ENCODE peak calls at places on chromosomes 11 and 22, in four cellular contexts. A, E, I and J are unnamed samples.

GRCh38 chr11:68215087-68215445 is 2.0 kb upstream of the KMT5B start:
- DNase-seq in A (no peak), I (no peak), E (no peak), J (no peak)

GRCh38 chr11:102451693-102452460 is 688 bp downstream of the TMEM123 start:
- DNase-seq in E (peak), I (no peak), A (peak), J (peak)

GRCh38 chr22:38298312-38299000 is 18.8 kb downstream of the CSNK1E start:
- DNase-seq in E (peak), A (no peak), I (no peak), J (peak)

GRCh38 chr11:67117667-67118058 is 1.4 kb upstream of the KDM2A start:
- DNase-seq in E (no peak), I (no peak), A (peak), J (no peak)

GRCh38 chr22:31790240-31790639 is 36.4 kb downstream of the DEPDC5 start:
- DNase-seq in E (no peak), I (no peak), A (no peak), J (no peak)

GRCh38 chr11:59899532-59899931 is 20.9 kb downstream of the OOSP3 start:
- DNase-seq in I (no peak), E (no peak), A (no peak), J (no peak)

GRCh38 chr22:39253427-39254070 is 8.8 kb upstream of the PDGFB start:
- DNase-seq in A (no peak), I (peak), E (peak), J (no peak)

GRCh38 chr11:120682866-120683265 is 171.3 kb downstream of the GRIK4 start:
- DNase-seq in E (peak), A (no peak), I (peak), J (no peak)

GRCh38 chr11:70270877-70271634 is 566 bp downstream of the PPFIA1 start:
- DNase-seq in A (peak), I (peak), E (peak), J (peak)

GRCh38 chr11:128467610-128468041 is 119.7 kb downstream of the ETS1 start:
- DNase-seq in E (peak), A (no peak), I (peak), J (no peak)

GRCh38 chr22:16131918-16132317 is 442.1 kb downstream of the POTEH start:
- DNase-seq in A (no peak), E (no peak), I (no peak), J (no peak)

GRCh38 chr11:65658174-65659021 is 4.3 kb downstream of the RELA start:
- DNase-seq in I (no peak), A (no peak), E (no peak), J (no peak)

GRCh38 chr11:32331792-32332191 is 103.5 kb downstream of the WT1 start:
- DNase-seq in E (no peak), A (no peak), I (no peak), J (no peak)

GRCh38 chr11:129013737-129014475 is 71.2 kb upstream of the TP53AIP1 start:
- DNase-seq in E (no peak), A (no peak), I (no peak), J (no peak)

GRCh38 chr11:124069429-124070401 is 28.6 kb upstream of the OR10G7 start:
- DNase-seq in A (peak), I (no peak), E (peak), J (peak)

GRCh38 chr22:37373451-37373850 is 53.8 kb downstream of the ELFN2 start:
- DNase-seq in I (no peak), A (no peak), E (no peak), J (no peak)

DNA sequence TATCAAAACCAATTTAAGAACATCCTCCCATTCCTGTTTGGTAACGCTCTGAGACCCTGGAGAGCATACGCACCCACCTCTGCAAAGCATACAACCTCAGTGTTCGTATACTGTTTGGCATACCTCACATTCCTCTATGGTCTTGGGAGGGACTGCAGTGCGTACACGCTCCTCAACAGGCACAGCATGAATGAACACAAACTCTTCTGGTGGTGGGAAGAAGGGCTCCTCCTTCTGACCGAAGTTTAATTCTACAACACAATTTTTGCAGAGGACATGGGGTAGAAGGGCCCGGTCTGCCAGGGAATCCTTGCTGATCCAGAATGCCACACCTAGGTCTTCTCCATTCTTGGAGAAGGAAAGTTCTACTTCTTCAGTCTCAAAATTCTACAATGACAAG is 5.3 kb downstream of the HNRNPUL2 start:
- DNase-seq in A (no peak), I (no peak), E (peak), J (no peak)
- TF ChIP-seq CTCF in A (no peak), I (peak), E (no peak), J (peak)

DNA sequence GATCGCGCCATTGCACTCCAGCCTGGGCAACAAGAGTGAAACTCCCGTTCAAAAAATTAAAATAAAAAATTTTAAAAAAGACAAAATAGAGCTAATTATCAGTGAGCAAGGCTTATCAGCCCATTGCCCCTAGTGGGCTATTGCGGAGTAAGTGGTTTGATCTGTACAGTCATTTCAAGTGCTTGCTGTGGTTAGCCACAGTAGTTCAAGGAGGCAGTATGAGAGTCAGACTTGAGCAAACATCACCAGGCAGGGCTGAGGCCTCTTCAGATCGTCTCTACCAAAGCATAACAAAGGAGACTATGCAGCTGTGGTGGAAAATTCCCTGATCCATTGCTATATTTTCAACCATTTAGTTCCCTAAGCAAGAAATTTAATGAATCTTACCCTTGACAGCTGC is 4.3 kb upstream of the SBF2 start:
- DNase-seq in E (peak), I (peak), A (no peak), J (no peak)
- TF ChIP-seq CTCF in E (peak), I (peak), A (no peak), J (no peak)

DNA sequence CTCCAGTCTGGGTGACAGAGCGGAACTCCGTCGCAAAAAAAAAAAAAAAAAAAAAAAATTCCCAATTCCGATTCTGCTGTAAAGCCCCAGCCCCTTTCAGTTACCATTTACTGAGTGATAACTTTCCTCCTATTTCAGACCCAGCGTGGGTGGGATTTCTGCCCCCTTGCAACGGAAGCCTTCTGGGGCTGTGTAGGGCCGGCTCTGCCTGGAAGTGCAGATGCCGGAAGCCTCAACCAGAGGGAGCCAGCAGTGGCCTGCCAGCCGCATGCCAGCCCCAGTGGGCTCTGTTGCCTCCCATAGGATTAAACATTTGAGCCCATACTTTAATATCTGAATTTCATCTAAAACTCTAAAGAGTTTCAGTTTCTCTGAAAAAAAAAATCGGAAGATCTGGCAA is 60.0 kb upstream of the NUP50 start:
- DNase-seq in A (no peak), E (no peak), I (no peak), J (no peak)
- TF ChIP-seq CTCF in A (no peak), E (peak), I (peak), J (no peak)

GRCh38 chr22:50266994-50267393 is 3.2 kb downstream of the MAPK11 start:
- DNase-seq in E (no peak), A (no peak), I (no peak), J (no peak)

GRCh38 chr22:50270302-50271010 is at the start of gene MAPK11:
- DNase-seq in E (peak), I (no peak), A (peak), J (peak)

GRCh38 chr22:50268655-50269113 is 1.5 kb downstream of the MAPK11 start:
- DNase-seq in E (no peak), I (no peak), A (no peak), J (no peak)

GRCh38 chr22:50269573-50270301 is 443 bp downstream of the MAPK11 start:
- DNase-seq in A (no peak), I (no peak), E (peak), J (no peak)

GRCh38 chr22:50267591-50268390 is 2.4 kb downstream of the MAPK11 start:
- DNase-seq in A (peak), E (peak), I (no peak), J (no peak)
- TF ChIP-seq CTCF in A (no peak), E (peak), I (peak), J (peak)